ENCODE peak calls at places on chromosomes 7 and 10, in nine cellular contexts. W is body of pancreas, L is IMR-90, H is A549, F is breast epithelium, S is heart left ventricle, R is spleen, M is gastrocnemius medialis, G is HCT116. Y is an unnamed sample.

GRCh38 chr7:76372984-76373833 is 14.4 kb upstream of the YWHAG start:
- DNase-seq in W (peak; percentile 11), L (peak; percentile 83), H (peak; percentile 83), F (no peak), S (no peak), R (peak; percentile 41), M (no peak), G (no peak), Y (no peak)

GRCh38 chr7:18495412-18496335 is at the start of gene HDAC9:
- DNase-seq in W (peak; percentile 12), L (peak; percentile 48), H (no peak), F (no peak), S (peak; percentile 58), R (peak; percentile 75), M (peak; percentile 72), G (no peak), Y (no peak)

GRCh38 chr10:20299037-20299557 is 482.9 kb downstream of the PLXDC2 start:
- DNase-seq in W (no peak), L (peak; percentile 1), H (no peak), F (no peak), S (no peak), R (no peak), M (no peak), G (no peak), Y (no peak)

GRCh38 chr7:53218730-53219504 is 183.5 kb downstream of the POM121L12 start:
- DNase-seq in W (no peak), L (no peak), H (no peak), F (no peak), S (peak; percentile 33), R (no peak), M (no peak), G (no peak), Y (no peak)

GRCh38 chr10:91758303-91759146 is 39.7 kb upstream of the TNKS2 start:
- DNase-seq in W (no peak), L (peak; percentile 75), H (peak; percentile 31), F (no peak), S (no peak), R (no peak), M (no peak), G (peak; percentile 65), Y (no peak)

GRCh38 chr7:37645276-37646040 is 38.1 kb upstream of the GPR141 start:
- DNase-seq in W (peak; percentile 9), L (no peak), H (no peak), F (no peak), S (no peak), R (no peak), M (no peak), G (no peak), Y (no peak)

GRCh38 chr7:105779856-105780815 is 96.3 kb downstream of the ATXN7L1 start:
- DNase-seq in W (no peak), L (no peak), H (no peak), F (no peak), S (no peak), R (no peak), M (no peak), G (no peak), Y (no peak)

GRCh38 chr7:147412782-147413186 is 1177.8 kb upstream of the C7orf33 start:
- DNase-seq in W (no peak), L (peak; percentile 91), H (no peak), F (no peak), S (no peak), R (no peak), M (no peak), G (no peak), Y (peak; percentile 16)

GRCh38 chr10:82981137-82981723 is 1106.2 kb downstream of the NRG3 start:
- DNase-seq in W (no peak), L (peak; percentile 45), H (no peak), F (no peak), S (no peak), R (no peak), M (no peak), G (no peak), Y (no peak)

GRCh38 chr7:149598721-149599308 is 101.2 kb upstream of the ZNF746 start:
- DNase-seq in W (peak; percentile 21), L (peak; percentile 38), H (peak; percentile 35), F (no peak), S (no peak), R (no peak), M (no peak), G (peak; percentile 16), Y (peak; percentile 15)

GRCh38 chr7:12518920-12519681 is 51.4 kb upstream of the SCIN start:
- DNase-seq in W (no peak), L (no peak), H (peak; percentile 20), F (no peak), S (no peak), R (no peak), M (no peak), G (no peak), Y (peak; percentile 30)

GRCh38 chr7:128874140-128875031 is 11.7 kb downstream of the ATP6V1F start:
- DNase-seq in W (no peak), L (no peak), H (no peak), F (no peak), S (no peak), R (peak; percentile 59), M (peak; percentile 73), G (no peak), Y (no peak)

GRCh38 chr10:91328320-91328984 is 81.7 kb upstream of the HECTD2 start:
- DNase-seq in W (no peak), L (no peak), H (no peak), F (no peak), S (no peak), R (no peak), M (no peak), G (no peak), Y (no peak)

GRCh38 chr7:107971613-107972012 is 31.3 kb downstream of the LAMB1 start:
- DNase-seq in W (no peak), L (peak; percentile 20), H (no peak), F (no peak), S (no peak), R (no peak), M (no peak), G (no peak), Y (no peak)

GRCh38 chr7:506921-507622 is 12.6 kb downstream of the PDGFA start:
- DNase-seq in W (peak; percentile 1), L (no peak), H (no peak), F (no peak), S (no peak), R (peak; percentile 67), M (peak; percentile 9), G (no peak), Y (no peak)

GRCh38 chr10:119655566-119656001 is 4.4 kb downstream of the BAG3 start:
- DNase-seq in W (peak; percentile 36), L (peak; percentile 88), H (no peak), F (no peak), S (peak; percentile 58), R (no peak), M (peak; percentile 89), G (no peak), Y (no peak)
- TF ChIP-seq POLR2A in W (no peak), L (peak; percentile 61), H (no peak), F (no peak), S (no peak), R (no peak), M (peak; percentile 87), G (no peak), Y (no peak)

GRCh38 chr10:97784200-97784811 is 12.5 kb upstream of the SFRP5 start:
- DNase-seq in W (peak; percentile 54), L (no peak), H (no peak), F (no peak), S (no peak), R (no peak), M (no peak), G (no peak), Y (no peak)
- TF ChIP-seq POLR2A in W (peak; percentile 52), L (no peak), H (no peak), F (no peak), S (no peak), R (no peak), M (no peak), G (no peak), Y (no peak)

GRCh38 chr7:100679129-100679926 is 5.8 kb downstream of the GNB2 start:
- DNase-seq in W (no peak), L (no peak), H (no peak), F (no peak), S (no peak), R (peak; percentile 77), M (no peak), G (no peak), Y (no peak)
- TF ChIP-seq POLR2A in W (no peak), L (no peak), H (no peak), F (no peak), S (no peak), R (no peak), M (no peak), G (no peak), Y (no peak)

GRCh38 chr10:48813825-48814224 is 125.8 kb downstream of the LRRC18 start:
- DNase-seq in W (no peak), L (no peak), H (no peak), F (no peak), S (no peak), R (no peak), M (no peak), G (no peak), Y (no peak)

GRCh38 chr10:48811917-48812316 is 127.2 kb downstream of the WDFY4 start:
- DNase-seq in W (no peak), L (no peak), H (no peak), F (no peak), S (no peak), R (no peak), M (no peak), G (no peak), Y (no peak)

GRCh38 chr10:48817141-48817540 is 122.5 kb downstream of the LRRC18 start:
- DNase-seq in W (no peak), L (no peak), H (no peak), F (no peak), S (no peak), R (no peak), M (no peak), G (no peak), Y (no peak)

GRCh38 chr10:48811461-48811860 is 126.8 kb downstream of the WDFY4 start:
- DNase-seq in W (no peak), L (no peak), H (no peak), F (no peak), S (no peak), R (no peak), M (no peak), G (no peak), Y (no peak)

DNA sequence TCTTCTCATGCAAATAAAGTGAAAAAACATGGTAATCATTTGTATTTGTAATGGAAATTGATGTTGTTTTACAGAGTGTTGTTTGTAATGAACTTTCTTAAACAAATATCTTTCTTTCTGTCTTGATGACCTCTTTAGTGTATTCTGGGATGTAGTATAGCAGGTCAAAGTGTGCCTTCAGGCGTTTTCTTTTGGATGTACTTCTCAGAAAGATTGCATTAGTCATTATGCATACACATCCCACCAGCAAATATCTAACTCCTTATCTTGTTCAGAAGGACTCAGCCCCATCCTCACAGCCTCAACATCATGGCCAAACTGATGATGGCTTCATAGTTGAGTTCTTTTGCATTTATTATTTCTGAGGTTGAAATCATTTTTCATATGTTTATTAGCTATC is 124.7 kb downstream of the LRRC18 start:
- DNase-seq in W (no peak), L (no peak), H (no peak), F (no peak), S (no peak), R (no peak), M (no peak), G (no peak), Y (no peak)
- TF ChIP-seq POLR2A in W (no peak), L (no peak), H (no peak), F (no peak), S (no peak), R (no peak), M (no peak), G (no peak), Y (no peak)